ENCODE peak calls at places on chromosomes 3 and 15, in six cellular contexts. A, G, K, H, U and Y are unnamed samples.

GRCh38 chr3:126402666-126403302 is 8.1 kb downstream of the CFAP100 start:
- DNase-seq in A (no peak), G (no peak), K (peak), H (peak), U (no peak), Y (no peak)

GRCh38 chr3:38117748-38118420 is 19.0 kb downstream of the ACAA1 start:
- DNase-seq in A (peak), G (peak), K (peak), H (peak), U (no peak), Y (no peak)

GRCh38 chr3:21705769-21706168 is 45.2 kb downstream of the ZNF385D start:
- DNase-seq in A (peak), G (no peak), K (no peak), H (peak), U (no peak), Y (peak)

GRCh38 chr3:138455801-138456716 is 21.6 kb downstream of the ESYT3 start:
- DNase-seq in A (no peak), G (no peak), K (no peak), H (peak), U (no peak), Y (no peak)

GRCh38 chr15:96326551-96327154 is 3.8 kb upstream of the NR2F2 start:
- DNase-seq in A (no peak), G (no peak), K (peak), H (peak), U (no peak), Y (no peak)

GRCh38 chr3:141000027-141000663 is 51.0 kb upstream of the SPSB4 start:
- DNase-seq in A (peak), G (peak), K (peak), H (no peak), U (no peak), Y (no peak)

GRCh38 chr3:192812736-192813383 is 85.5 kb upstream of the FGF12 start:
- DNase-seq in A (peak), G (peak), K (no peak), H (no peak), U (no peak), Y (peak)

GRCh38 chr3:195226445-195226844 is 44.5 kb downstream of the XXYLT1 start:
- DNase-seq in A (no peak), G (no peak), K (peak), H (peak), U (peak), Y (no peak)

GRCh38 chr3:184322731-184323487 is 8.5 kb downstream of the EIF4G1 start:
- DNase-seq in A (no peak), G (no peak), K (no peak), H (no peak), U (no peak), Y (no peak)

GRCh38 chr15:52228928-52229327 is 37.7 kb upstream of the GNB5 start:
- DNase-seq in A (no peak), G (peak), K (no peak), H (no peak), U (no peak), Y (no peak)

GRCh38 chr3:137766069-137766960 is 2.2 kb downstream of the SOX14 start:
- DNase-seq in A (no peak), G (no peak), K (no peak), H (no peak), U (no peak), Y (peak)

GRCh38 chr15:98017150-98017964 is 56.9 kb downstream of the ARRDC4 start:
- DNase-seq in A (no peak), G (no peak), K (peak), H (no peak), U (no peak), Y (peak)
- TF ChIP-seq POLR2A in A (no peak), G (no peak), K (peak), H (no peak), U (no peak), Y (no peak)

DNA sequence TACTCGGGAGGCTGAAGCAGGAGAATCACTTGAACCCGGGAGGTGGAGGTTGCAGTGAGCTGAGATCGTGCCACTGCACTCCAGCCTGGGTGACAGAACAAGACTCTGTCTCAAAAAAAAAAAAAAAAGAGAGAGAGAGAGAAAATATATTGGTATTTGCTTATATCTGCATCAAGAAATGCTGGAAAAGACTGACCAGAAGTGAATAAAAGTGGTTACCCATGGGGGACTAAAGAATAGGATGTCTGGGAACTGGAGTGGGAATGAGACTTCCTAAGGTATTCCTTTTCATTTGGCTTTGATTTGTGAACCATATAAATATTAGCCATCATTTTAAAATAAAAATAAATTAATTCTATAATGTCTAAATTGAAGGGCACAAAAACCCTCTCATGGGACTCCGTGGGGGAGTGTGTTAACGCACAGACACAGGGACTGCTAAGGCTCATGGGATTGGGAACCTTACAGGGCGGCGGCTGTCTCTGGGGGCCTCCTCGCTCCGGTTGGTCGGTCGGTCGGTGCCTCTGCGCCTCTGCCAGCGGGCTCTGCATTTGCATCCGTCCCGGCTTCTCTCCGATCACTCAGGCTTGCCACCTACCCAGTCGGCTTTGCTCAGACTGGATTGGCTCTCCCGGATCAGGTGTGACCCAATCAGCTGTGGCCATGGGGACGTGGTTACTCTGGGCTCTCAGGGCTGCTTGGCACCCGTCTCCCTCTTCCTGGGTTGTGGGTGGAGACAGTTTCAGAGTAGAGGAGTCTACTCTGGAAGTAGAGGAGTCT is 12.7 kb upstream of the TSPAN3 start:
- DNase-seq in A (peak), G (no peak), K (peak), H (peak), U (no peak), Y (peak)
- TF ChIP-seq POLR2A in A (no peak), G (no peak), K (no peak), H (no peak), U (no peak), Y (no peak)

GRCh38 chr3:154121236-154122095 is at the start of gene ARHGEF26:
- DNase-seq in A (peak), G (peak), K (peak), H (peak), U (no peak), Y (peak)
- TF ChIP-seq POLR2A in A (no peak), G (no peak), K (peak), H (no peak), U (no peak), Y (no peak)

GRCh38 chr3:151130437-151130836 is 45.0 kb downstream of the MED12L start:
- DNase-seq in A (no peak), G (no peak), K (no peak), H (no peak), U (no peak), Y (no peak)

GRCh38 chr3:151135548-151136337 is 50.3 kb downstream of the MED12L start:
- DNase-seq in A (no peak), G (no peak), K (no peak), H (no peak), U (no peak), Y (no peak)
- TF ChIP-seq POLR2A in A (no peak), G (no peak), K (no peak), H (no peak), U (no peak), Y (no peak)

GRCh38 chr3:160400631-160401150 is 1.2 kb downstream of the SMC4 start:
- DNase-seq in A (no peak), G (no peak), K (peak), H (no peak), U (no peak), Y (no peak)
- TF ChIP-seq POLR2A in A (no peak), G (no peak), K (no peak), H (no peak), U (no peak), Y (no peak)